ENCODE peak calls at places on chromosomes 11 and 22, in six cellular contexts. M is HepG2, B is GM12891, I is H1, C is GM12878, F is K562. W is an unnamed sample.

GRCh38 chr11:105861225-105861624 is 160.8 kb downstream of the MSANTD4 start:
- DNase-seq in M (no peak), B (no peak), I (no peak), C (no peak), F (no peak), W (no peak)

GRCh38 chr22:35894937-35895708 is 133.5 kb downstream of the RBFOX2 start:
- DNase-seq in M (no peak), B (no peak), I (no peak), C (no peak), F (no peak), W (no peak)

GRCh38 chr11:112292785-112293407 is 32.2 kb upstream of the PLET1 start:
- DNase-seq in M (no peak), B (no peak), I (no peak), C (no peak), F (no peak), W (no peak)

GRCh38 chr11:20373568-20374209 is 10.2 kb downstream of the HTATIP2 start:
- DNase-seq in M (no peak), B (no peak), I (no peak), C (no peak), F (no peak), W (no peak)

GRCh38 chr11:130124096-130124495 is 35.5 kb upstream of the ST14 start:
- DNase-seq in M (peak), B (no peak), I (no peak), C (no peak), F (no peak), W (no peak)

GRCh38 chr22:40637181-40638150 is 947 bp upstream of the MRTFA start:
- DNase-seq in M (no peak), B (no peak), I (peak), C (no peak), F (no peak), W (no peak)

GRCh38 chr22:27223317-27224177 is 566.2 kb downstream of the MIAT start:
- DNase-seq in M (no peak), B (no peak), I (no peak), C (no peak), F (no peak), W (no peak)

GRCh38 chr11:72084960-72085359 is 4.3 kb downstream of the LRRC51 start:
- DNase-seq in M (no peak), B (no peak), I (no peak), C (no peak), F (no peak), W (no peak)

GRCh38 chr22:36306227-36306626 is 53.3 kb downstream of the APOL1 start:
- DNase-seq in M (no peak), B (no peak), I (no peak), C (no peak), F (no peak), W (no peak)

GRCh38 chr11:73195191-73196007 is 22.7 kb upstream of the P2RY2 start:
- DNase-seq in M (peak), B (no peak), I (no peak), C (no peak), F (no peak), W (no peak)

GRCh38 chr11:126152586-126152985 is 58.9 kb downstream of the RPUSD4 start:
- DNase-seq in M (no peak), B (no peak), I (no peak), C (no peak), F (no peak), W (no peak)

GRCh38 chr11:85076535-85077330 is 550.4 kb downstream of the DLG2 start:
- DNase-seq in M (no peak), B (no peak), I (no peak), C (no peak), F (no peak), W (no peak)

GRCh38 chr11:70073881-70074371 is 4.2 kb upstream of the ANO1 start:
- DNase-seq in M (no peak), B (no peak), I (no peak), C (no peak), F (no peak), W (no peak)

DNA sequence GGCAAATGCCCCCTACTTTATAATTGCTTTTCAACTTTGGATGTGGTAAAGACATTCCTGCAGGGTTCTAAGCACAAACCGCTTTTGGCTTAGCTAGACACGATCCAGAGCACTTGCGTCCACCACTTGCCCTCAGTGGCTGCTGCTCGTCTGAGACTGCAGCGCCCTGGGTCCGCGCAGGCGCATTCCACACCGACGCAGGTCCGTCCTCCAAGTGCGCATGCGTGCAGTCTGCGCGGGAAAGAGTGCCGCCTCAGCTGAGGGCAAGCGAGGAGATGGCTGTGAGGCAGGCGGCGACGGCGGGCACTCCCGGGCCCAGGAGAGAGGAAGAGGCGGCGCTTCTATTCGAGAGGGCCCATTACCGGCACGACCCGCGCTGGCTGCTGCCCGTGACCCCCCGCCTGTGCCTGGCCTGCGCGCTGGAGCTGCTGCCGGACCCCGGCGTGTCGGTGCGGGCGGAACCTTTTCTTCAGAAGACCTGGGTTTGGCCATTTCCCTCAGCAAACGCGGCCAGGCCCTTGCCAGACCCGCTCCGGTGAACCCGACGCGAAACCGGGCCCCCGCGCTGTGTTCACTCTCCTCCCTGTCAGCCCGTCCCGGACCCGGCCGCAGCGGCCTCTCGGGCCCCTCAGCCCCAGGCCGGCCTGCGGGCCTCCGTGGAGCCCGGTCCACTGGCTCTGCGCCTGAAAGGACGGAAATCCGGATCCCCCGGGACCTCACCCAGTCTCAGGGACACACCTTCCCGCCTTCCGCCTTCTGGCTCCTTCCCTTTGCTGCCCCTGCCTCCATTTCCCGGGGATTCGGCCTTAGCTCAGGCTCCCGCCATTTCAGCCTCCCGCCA is at the start of gene MEI1:
- DNase-seq in M (no peak), B (peak), I (peak), C (peak), F (no peak), W (peak)
- TF ChIP-seq TAF1 in M (no peak), B (peak), I (no peak), C (peak), F (no peak), W (no peak)

GRCh38 chr11:75768112-75768908 is at the start of gene DGAT2:
- DNase-seq in M (peak), B (peak), I (peak), C (peak), F (peak), W (peak)
- TF ChIP-seq POLR2A in M (peak), B (no peak), I (no peak), C (peak), F (no peak), W (peak)

DNA sequence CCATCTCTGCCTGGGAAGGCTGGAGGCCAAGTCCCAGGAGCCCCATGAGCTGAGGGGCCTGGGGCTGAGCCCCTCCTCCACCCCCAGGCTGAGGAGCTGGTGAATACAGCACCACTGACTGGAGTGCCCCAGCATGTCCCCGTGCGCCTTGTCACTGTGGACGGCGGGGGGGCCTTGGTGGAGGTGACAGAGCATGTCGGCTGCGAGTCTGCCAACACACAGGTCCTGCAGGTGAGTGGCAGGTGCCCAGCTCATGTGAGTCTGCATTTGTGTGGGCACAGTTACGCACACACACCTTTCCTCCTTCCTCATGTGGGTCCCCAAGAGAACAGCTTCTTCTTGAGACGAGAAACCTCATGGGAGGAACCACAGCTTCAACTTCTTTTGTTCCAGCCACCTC is 7.6 kb downstream of the TMEM132A start:
- DNase-seq in M (no peak), B (no peak), I (no peak), C (no peak), F (no peak), W (no peak)
- TF ChIP-seq POLR2AphosphoS5 in M (no peak), B (peak), I (no peak), C (no peak), F (no peak), W (no peak)

GRCh38 chr11:35712533-35712932 is 50.0 kb downstream of the TRIM44 start:
- DNase-seq in M (no peak), B (no peak), I (no peak), C (no peak), F (no peak), W (no peak)

GRCh38 chr11:35715649-35716048 is 53.1 kb downstream of the TRIM44 start:
- DNase-seq in M (no peak), B (no peak), I (no peak), C (no peak), F (no peak), W (no peak)

GRCh38 chr11:35717520-35717919 is 54.9 kb downstream of the TRIM44 start:
- DNase-seq in M (no peak), B (no peak), I (no peak), C (peak), F (no peak), W (no peak)

GRCh38 chr11:35717043-35717442 is 54.5 kb downstream of the TRIM44 start:
- DNase-seq in M (no peak), B (no peak), I (peak), C (no peak), F (no peak), W (no peak)

DNA sequence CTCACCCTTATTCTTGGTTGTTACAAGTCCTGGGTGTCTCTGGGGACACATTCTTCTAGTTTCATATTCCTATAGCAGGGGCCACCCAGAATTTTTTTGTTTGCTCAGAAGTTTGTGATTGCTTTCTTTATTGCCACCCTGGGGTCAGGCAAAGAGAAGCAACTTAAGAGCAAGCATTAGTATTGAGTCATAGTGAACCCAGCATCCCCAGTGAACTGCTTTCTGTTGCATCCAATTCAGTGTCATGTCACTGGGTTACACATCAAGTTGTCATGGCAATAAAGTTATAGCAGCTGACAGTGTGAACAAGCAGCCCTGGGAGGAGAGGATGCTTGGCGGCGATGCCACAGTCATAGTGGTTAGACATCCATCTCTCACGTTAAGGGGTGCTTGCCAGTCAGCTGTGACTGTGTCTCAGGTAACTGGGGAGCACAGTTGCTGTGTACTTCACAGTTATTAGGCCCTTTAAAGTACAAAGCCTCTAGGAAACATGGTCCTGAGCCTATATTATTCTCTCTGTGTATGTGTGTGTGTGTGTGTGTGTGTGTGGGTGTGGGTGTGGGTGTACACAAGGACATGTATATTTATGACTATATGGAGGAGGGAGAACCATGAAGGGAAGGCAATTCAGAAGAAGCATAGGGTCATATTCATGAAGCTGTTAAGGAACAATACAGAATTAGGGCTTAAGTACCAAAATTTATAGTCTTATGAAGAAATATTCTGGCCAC is 52.5 kb downstream of the TRIM44 start:
- DNase-seq in M (no peak), B (no peak), I (no peak), C (peak), F (no peak), W (no peak)
- TF ChIP-seq TAF1 in M (no peak), B (no peak), I (no peak), C (no peak), F (no peak), W (no peak)

GRCh38 chr22:29195964-29196666 is 9.6 kb upstream of the EMID1 start:
- DNase-seq in M (no peak), B (no peak), I (no peak), C (no peak), F (no peak), W (no peak)
- TF ChIP-seq POLR2A in M (no peak), B (no peak), I (no peak), C (no peak), F (no peak), W (no peak)

DNA sequence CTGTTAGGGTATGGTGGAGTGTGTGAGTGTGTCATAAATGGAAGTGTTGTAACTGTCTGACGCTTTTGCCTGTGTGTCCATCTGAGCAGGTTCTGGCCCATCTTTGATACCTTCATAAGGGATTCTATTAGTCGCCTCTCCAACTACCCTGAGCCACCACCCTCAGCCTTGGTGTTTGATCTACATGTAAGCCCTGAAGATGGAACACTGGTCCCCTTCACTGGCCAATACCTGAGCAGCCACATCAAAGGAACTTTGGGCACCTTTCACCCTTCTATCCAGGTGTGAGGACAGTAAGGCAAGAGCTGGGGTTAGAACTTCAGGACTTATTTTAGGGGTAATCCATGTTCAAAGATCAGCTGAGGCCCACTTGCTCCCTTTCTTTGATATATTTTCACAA is 51.0 kb downstream of the DNHD1 start:
- DNase-seq in M (no peak), B (no peak), I (no peak), C (no peak), F (no peak), W (no peak)
- TF ChIP-seq POLR2AphosphoS5 in M (no peak), B (no peak), I (no peak), C (no peak), F (no peak), W (no peak)

DNA sequence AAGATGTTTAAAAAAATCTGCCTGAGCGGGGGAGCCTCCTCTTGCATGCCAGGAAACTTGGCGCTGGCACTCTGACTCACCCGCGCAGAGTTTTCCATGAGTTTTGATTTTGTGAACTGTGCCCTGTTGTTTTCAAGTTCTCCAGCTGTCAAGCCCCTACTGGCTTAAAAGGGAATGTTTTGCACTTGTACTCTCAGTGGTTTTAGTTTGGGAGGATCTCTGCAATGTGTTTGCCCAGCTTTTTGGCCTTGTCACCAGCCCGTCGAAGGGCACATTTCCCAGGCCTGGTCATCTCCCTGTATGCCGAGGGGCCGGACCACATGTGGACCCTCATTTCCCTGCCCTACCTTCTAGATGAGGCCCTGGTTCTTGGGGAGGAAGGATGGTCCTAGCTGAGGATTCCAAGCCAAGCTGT is 12.2 kb downstream of the MRGPRF start:
- DNase-seq in M (peak), B (no peak), I (no peak), C (no peak), F (no peak), W (peak)
- TF ChIP-seq TAF1 in M (no peak), B (no peak), I (no peak), C (no peak), F (no peak), W (no peak)

DNA sequence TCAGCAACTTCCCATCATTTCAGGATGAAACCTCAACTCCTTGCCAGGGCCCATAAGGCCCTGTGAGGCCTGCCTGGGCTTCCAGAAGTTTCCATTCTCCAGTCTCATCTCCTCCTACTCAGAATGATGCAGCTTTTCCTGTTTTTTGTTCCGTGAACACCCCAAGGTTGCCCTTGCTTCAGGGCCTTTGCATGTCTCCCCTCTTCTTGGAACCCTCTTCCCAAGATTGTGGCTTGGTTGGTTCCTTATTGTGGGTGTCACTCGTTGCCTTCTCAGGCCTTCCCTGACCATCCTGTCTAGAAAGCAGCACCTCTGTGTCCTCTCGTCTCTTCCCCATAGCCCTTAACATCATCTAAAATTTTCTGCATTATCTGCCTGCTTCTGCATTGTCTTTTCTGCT is 23.2 kb upstream of the YWHAH start:
- DNase-seq in M (no peak), B (no peak), I (no peak), C (no peak), F (no peak), W (no peak)
- TF ChIP-seq POLR2A in M (no peak), B (no peak), I (no peak), C (no peak), F (no peak), W (no peak)

DNA sequence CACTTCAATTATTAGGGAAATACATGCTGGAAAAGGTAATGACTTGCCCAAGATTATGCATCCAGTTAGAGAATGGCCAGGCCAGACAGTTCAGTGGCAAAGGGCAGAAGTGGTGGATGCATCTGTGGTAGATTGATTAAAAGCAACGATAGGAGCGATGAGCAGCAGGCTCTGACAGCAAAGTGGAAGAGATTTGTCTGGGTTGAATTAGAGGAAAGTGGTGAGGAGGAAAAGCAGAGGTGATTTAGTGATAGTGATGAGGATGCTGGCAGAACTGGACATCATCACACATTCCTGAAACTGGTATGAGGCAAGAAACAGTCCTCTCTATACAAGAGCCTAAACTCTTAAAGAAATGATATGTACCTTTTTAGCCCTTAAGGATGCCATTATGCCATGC is 12.5 kb downstream of the HSD17B12 start:
- DNase-seq in M (no peak), B (no peak), I (no peak), C (no peak), F (no peak), W (no peak)
- TF ChIP-seq POLR2AphosphoS5 in M (no peak), B (no peak), I (no peak), C (no peak), F (no peak), W (no peak)